ENCODE peak calls at places on chromosomes 16 and 17, in seven cellular contexts. W is mucosa of descending colon; D is activated T-cell treated with anti-CD3 and anti-CD28 coated beads, Interleukin-2, amount 50 U/mL, for 72 hours; Q is NCI-H69; H is pancreas; K is stimulated activated CD8-positive, alpha-beta memory T cell treated with anti-CD3 and anti-CD28 coated beads, Interleukin-2, amount 100 ng/mL, for 1 hour; I is effector memory CD4-positive, alpha-beta T cell. N is an unnamed sample.

GRCh38 chr16:57863434-57864160 is 61.3 kb upstream of the KIFC3 start:
- DNase-seq in D (no peak), K (no peak), I (no peak), H (peak; percentile 67), Q (peak; percentile 45), W (no peak), N (no peak)

GRCh38 chr16:27315333-27316037 is 1.7 kb downstream of the IL4R start:
- DNase-seq in Q (no peak), H (no peak), I (no peak), D (peak; percentile 73), K (no peak), W (peak; percentile 79), N (peak; percentile 48)

GRCh38 chr17:17605747-17606083 is 14.2 kb upstream of the PEMT start:
- DNase-seq in I (no peak), D (no peak), K (no peak), W (no peak), H (no peak), Q (no peak), N (no peak)

GRCh38 chr17:28849281-28849680 is 5.5 kb upstream of the ERAL1 start:
- DNase-seq in H (no peak), I (no peak), W (peak; percentile 5), Q (peak; percentile 43), D (peak; percentile 17), K (no peak), N (no peak)

GRCh38 chr17:64066709-64067108 is 46.3 kb upstream of the ICAM2 start:
- DNase-seq in I (peak; percentile 61), Q (no peak), W (no peak), K (no peak), D (peak; percentile 57), H (no peak), N (no peak)

GRCh38 chr17:78759203-78759968 is 22.7 kb downstream of the CYTH1 start:
- DNase-seq in I (peak; percentile 75), H (peak; percentile 81), W (peak; percentile 86), D (peak; percentile 75), K (peak; percentile 59), Q (peak; percentile 41), N (peak; percentile 87)

GRCh38 chr16:72590179-72590937 is 418.4 kb upstream of the PMFBP1 start:
- DNase-seq in W (no peak), Q (no peak), H (no peak), I (no peak), D (no peak), K (no peak), N (no peak)

GRCh38 chr16:68644303-68644702 is 807 bp upstream of the CDH3 start:
- DNase-seq in H (no peak), D (no peak), K (no peak), Q (peak; percentile 46), W (no peak), I (no peak), N (no peak)

GRCh38 chr17:63688396-63689020 is 11.4 kb downstream of the LIMD2 start:
- DNase-seq in I (no peak), Q (no peak), H (no peak), D (peak; percentile 43), W (no peak), K (no peak), N (no peak)

GRCh38 chr16:58339452-58339938 is 44.7 kb upstream of the PRSS54 start:
- DNase-seq in I (no peak), K (no peak), H (no peak), Q (peak; percentile 61), W (no peak), D (no peak), N (no peak)

GRCh38 chr16:75251280-75252048 is at the start of gene BCAR1:
- DNase-seq in W (peak; percentile 89), D (peak; percentile 35), I (no peak), H (peak; percentile 92), Q (peak; percentile 84), K (no peak), N (no peak)

GRCh38 chr16:84643180-84643583 is 5.1 kb upstream of the KLHL36 start:
- DNase-seq in D (no peak), K (no peak), Q (peak; percentile 94), I (no peak), W (peak; percentile 67), H (no peak), N (no peak)

GRCh38 chr16:4692460-4693295 is 684 bp upstream of the NUDT16L1 start:
- DNase-seq in I (no peak), D (no peak), W (peak; percentile 55), H (peak; percentile 70), Q (peak; percentile 28), K (no peak), N (no peak)

GRCh38 chr17:66508896-66509843 is 206.8 kb downstream of the PRKCA start:
- DNase-seq in I (no peak), H (peak; percentile 52), K (no peak), Q (peak; percentile 98), D (peak; percentile 70), W (peak; percentile 80), N (peak; percentile 8)

GRCh38 chr16:70151391-70151790 is 22.2 kb upstream of the CLEC18C start:
- DNase-seq in I (no peak), W (no peak), H (no peak), Q (no peak), K (no peak), D (no peak), N (no peak)

GRCh38 chr16:79172306-79172705 is 428.2 kb downstream of the MAF start:
- DNase-seq in I (no peak), D (no peak), W (no peak), H (no peak), K (no peak), Q (no peak), N (no peak)

GRCh38 chr17:62704381-62704971 is 77.0 kb downstream of the MRC2 start:
- DNase-seq in Q (peak; percentile 58), H (no peak), K (no peak), D (no peak), W (no peak), I (no peak), N (no peak)

GRCh38 chr17:18248300-18248731 is 10.2 kb downstream of the FLII start:
- DNase-seq in D (peak; percentile 71), K (no peak), I (peak; percentile 45), Q (peak; percentile 75), H (no peak), W (no peak), N (peak; percentile 42)

GRCh38 chr16:69564845-69565610 is 738 bp upstream of the NFAT5 start:
- DNase-seq in K (no peak), I (no peak), H (no peak), Q (peak; percentile 49), D (no peak), W (no peak), N (no peak)

GRCh38 chr16:79768594-79768993 is 168.1 kb upstream of the MAF start:
- DNase-seq in W (no peak), H (no peak), D (no peak), K (no peak), I (no peak), Q (no peak), N (no peak)

GRCh38 chr17:77852666-77853207 is 105.8 kb upstream of the TNRC6C start:
- DNase-seq in Q (peak; percentile 29), D (no peak), W (no peak), H (no peak), I (no peak), K (no peak), N (no peak)

GRCh38 chr16:27427538-27427937 is 25.6 kb downstream of the IL21R start:
- DNase-seq in W (no peak), I (no peak), K (no peak), H (no peak), D (no peak), Q (no peak), N (no peak)

GRCh38 chr17:41492771-41493170 is 3.1 kb upstream of the KRT36 start:
- DNase-seq in W (no peak), D (no peak), Q (peak; percentile 95), I (no peak), K (no peak), H (no peak), N (no peak)

GRCh38 chr17:1197781-1198490 is 18.2 kb upstream of the ABR start:
- DNase-seq in H (peak; percentile 44), I (peak; percentile 27), K (peak; percentile 56), W (peak; percentile 91), D (peak; percentile 70), Q (no peak), N (peak; percentile 77)

GRCh38 chr17:44546711-44547606 is 10.3 kb upstream of the FZD2 start:
- DNase-seq in D (no peak), Q (no peak), H (no peak), W (no peak), K (no peak), I (no peak), N (no peak)

GRCh38 chr17:76701471-76701967 is 9.2 kb downstream of the MXRA7 start:
- DNase-seq in Q (no peak), D (no peak), W (peak; percentile 36), I (no peak), H (no peak), K (no peak), N (no peak)

GRCh38 chr16:4976611-4977145 is 18.5 kb downstream of the SEC14L5 start:
- DNase-seq in D (no peak), H (peak; percentile 82), I (no peak), Q (peak; percentile 13), W (peak; percentile 65), K (no peak), N (no peak)

GRCh38 chr17:3641717-3642486 is 5.3 kb downstream of the CTNS start:
- DNase-seq in Q (no peak), H (no peak), W (no peak), K (no peak), I (no peak), D (no peak), N (no peak)

GRCh38 chr16:19765860-19766553 is 47.9 kb downstream of the IQCK start:
- DNase-seq in Q (no peak), W (no peak), H (peak; percentile 41), D (no peak), I (no peak), K (no peak), N (no peak)

GRCh38 chr16:364595-365491 is 5.5 kb downstream of the MRPL28 start:
- DNase-seq in D (no peak), I (no peak), H (peak; percentile 43), Q (no peak), K (no peak), W (peak; percentile 51), N (no peak)

GRCh38 chr16:66188786-66189725 is 177.4 kb upstream of the CDH5 start:
- DNase-seq in H (no peak), D (no peak), K (no peak), I (no peak), Q (no peak), W (no peak), N (no peak)

GRCh38 chr17:40063034-40063765 is 435 bp downstream of the THRA start:
- DNase-seq in H (peak; percentile 69), Q (peak; percentile 39), I (no peak), D (peak; percentile 37), K (no peak), W (peak; percentile 78), N (no peak)